ENCODE peak calls at places on chromosomes 1 and 21, in six cellular contexts. B is suprapubic skin, N is AG09309, Q is ovary, R is lung, C is fibroblast of lung. A is an unnamed sample.

GRCh38 chr1:59718064-59718988 is 96.4 kb upstream of the HOOK1 start:
- DNase-seq in B (no peak), N (no peak), C (peak; percentile 50), Q (no peak), R (peak; percentile 28), A (no peak)

GRCh38 chr1:24107462-24108225 is 4.3 kb downstream of the MYOM3 start:
- DNase-seq in Q (no peak), N (peak; percentile 31), B (no peak), R (no peak), C (peak; percentile 56), A (peak; percentile 83)

GRCh38 chr1:52281518-52281917 is 84.5 kb downstream of the CC2D1B start:
- DNase-seq in N (no peak), B (no peak), C (peak; percentile 27), R (no peak), Q (no peak), A (peak; percentile 5)

GRCh38 chr1:234373938-234374240 is 633 bp downstream of the COA6 start:
- DNase-seq in Q (no peak), B (no peak), N (no peak), C (no peak), R (no peak), A (no peak)

GRCh38 chr21:31235671-31236450 is 108.2 kb downstream of the TIAM1 start:
- DNase-seq in C (no peak), N (no peak), R (no peak), B (no peak), Q (no peak), A (peak; percentile 47)

GRCh38 chr1:9882296-9882944 is 27.6 kb downstream of the CTNNBIP1 start:
- DNase-seq in Q (no peak), C (no peak), N (no peak), B (no peak), R (no peak), A (no peak)

GRCh38 chr1:29585656-29586055 is 349.3 kb downstream of the PTPRU start:
- DNase-seq in Q (no peak), N (no peak), B (no peak), R (no peak), C (no peak), A (no peak)

GRCh38 chr1:181208967-181209366 is 120.5 kb downstream of the IER5 start:
- DNase-seq in C (no peak), B (no peak), R (no peak), Q (no peak), N (no peak), A (no peak)

DNA sequence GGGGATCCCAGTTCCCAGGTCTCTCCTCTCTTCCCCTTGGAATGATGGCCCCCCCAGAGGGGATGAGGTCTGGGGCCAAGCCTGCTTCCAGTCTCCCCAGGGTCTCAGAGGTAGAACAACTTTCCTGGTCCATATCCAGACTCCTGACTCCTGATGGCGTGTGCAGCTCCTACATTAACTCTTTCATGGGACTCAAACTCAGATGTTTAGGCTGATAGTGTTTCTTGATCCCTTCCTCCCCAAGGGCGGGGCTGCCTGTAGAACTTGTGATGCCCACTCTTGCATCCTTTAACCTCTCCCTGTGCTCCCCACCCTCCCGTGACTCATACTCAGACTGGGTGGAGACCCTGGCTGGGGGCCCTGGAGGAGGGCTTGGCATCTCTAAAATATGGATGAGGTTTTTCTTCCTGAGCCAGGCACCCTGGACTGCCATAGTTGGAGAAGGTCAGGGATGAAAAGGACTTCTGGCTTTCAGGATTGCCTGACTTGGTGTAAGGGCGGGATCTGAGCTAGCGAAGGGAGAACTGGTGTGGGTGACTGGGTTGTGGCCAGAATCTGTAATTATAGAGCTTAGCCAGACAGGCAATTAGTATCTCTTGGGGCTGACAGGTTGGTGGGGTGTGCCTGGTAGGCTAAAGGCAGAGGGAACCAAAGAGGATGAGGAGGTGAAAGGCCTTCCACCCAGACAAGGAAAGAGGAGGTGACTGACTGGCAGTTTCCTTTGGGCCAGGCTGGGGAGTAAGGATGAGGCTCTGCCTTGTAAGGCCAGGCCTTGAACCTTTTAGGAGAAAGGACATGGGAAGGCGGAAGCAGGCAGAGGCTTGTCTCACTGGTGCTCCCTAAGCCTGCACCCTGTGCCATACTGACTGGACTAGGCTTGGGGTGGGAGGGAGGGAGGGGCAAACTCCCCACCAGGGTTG is 1.5 kb downstream of the ATP8B2 start:
- DNase-seq in R (peak; percentile 58), N (peak; percentile 57), B (peak; percentile 94), Q (peak; percentile 85), C (peak; percentile 93), A (peak; percentile 55)
- H3K4me3 ChIP-seq in R (no peak overlapping the region), N (peak overlapping the region; percentile 96), B (peak overlapping the region; percentile 75), Q (peak overlapping the region; percentile 72), C (peak overlapping the region; percentile 70), A (peak overlapping the region; percentile 62)

GRCh38 chr1:22674410-22674749 is 21.3 kb downstream of the C1QB start:
- DNase-seq in Q (no peak), B (no peak), C (no peak), N (no peak), R (no peak), A (no peak)
- TF ChIP-seq CTCF in Q (no peak), B (no peak), C (no peak), N (no peak), R (no peak), A (no peak)

GRCh38 chr1:94253456-94254042 is 16.2 kb upstream of the ARHGAP29 start:
- DNase-seq in C (no peak), R (no peak), B (no peak), N (no peak), Q (no peak), A (no peak)

GRCh38 chr1:94254073-94254810 is 16.9 kb upstream of the ARHGAP29 start:
- DNase-seq in N (no peak), Q (no peak), B (no peak), R (no peak), C (no peak), A (no peak)

GRCh38 chr1:94257451-94257850 is 20.1 kb upstream of the ARHGAP29 start:
- DNase-seq in C (no peak), B (no peak), R (no peak), Q (no peak), N (no peak), A (no peak)

GRCh38 chr1:94258873-94259331 is 21.5 kb upstream of the ARHGAP29 start:
- DNase-seq in R (peak; percentile 56), C (peak; percentile 86), N (peak; percentile 88), B (peak; percentile 87), Q (peak; percentile 34), A (peak; percentile 95)

DNA sequence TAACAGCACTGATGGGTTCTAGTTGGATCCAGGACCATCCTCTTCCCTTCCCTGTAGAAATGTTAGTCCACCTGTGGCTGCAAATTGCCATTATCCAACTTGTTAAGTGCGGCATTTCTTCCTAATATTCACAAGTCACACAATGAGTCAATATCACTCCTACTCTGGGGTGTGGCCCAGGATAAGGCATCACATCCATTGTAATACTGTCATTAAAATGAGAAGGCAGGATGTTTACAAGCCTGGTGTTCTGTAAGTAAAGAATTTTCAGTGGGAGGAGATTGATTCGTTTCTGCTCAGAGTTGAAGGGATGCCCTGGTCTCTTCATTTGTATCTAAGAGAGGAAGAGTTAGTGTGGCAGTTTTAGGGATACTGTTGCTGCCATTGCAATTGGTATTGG is 18.1 kb upstream of the ARHGAP29 start:
- DNase-seq in R (no peak), C (no peak), B (no peak), Q (no peak), N (no peak), A (no peak)
- H3K4me3 ChIP-seq in R (no peak overlapping the region), C (no peak overlapping the region), B (no peak overlapping the region), Q (no peak overlapping the region), N (no peak overlapping the region), A (no peak overlapping the region)

DNA sequence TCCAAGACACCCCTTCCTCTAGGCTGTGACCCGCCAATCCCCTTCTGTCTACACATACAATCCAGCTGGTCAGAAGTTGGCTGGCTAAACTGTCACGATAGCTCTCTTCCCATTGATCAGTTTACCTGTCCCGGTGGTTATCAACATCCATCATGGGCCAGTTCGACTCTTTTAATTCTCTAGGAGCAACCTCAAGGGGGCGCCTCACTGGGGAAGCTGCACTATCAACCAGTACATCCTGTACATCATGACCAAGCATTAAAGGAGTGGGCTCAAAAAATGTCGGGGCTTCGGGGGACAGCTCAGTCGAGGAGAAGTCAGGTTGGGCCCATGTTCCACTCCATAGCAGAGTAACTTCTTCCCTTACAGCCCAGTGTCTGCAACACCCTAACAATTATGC is 53.2 kb upstream of the B3GALNT2 start:
- DNase-seq in N (no peak), R (no peak), Q (no peak), C (no peak), B (no peak), A (no peak)
- TF ChIP-seq CTCF in N (no peak), R (no peak), Q (no peak), C (no peak), B (no peak), A (no peak)

GRCh38 chr1:202501281-202501680 is 152.8 kb downstream of the PPP1R12B start:
- DNase-seq in N (no peak), B (no peak), Q (no peak), R (no peak), C (peak; percentile 64), A (peak; percentile 43)

DNA sequence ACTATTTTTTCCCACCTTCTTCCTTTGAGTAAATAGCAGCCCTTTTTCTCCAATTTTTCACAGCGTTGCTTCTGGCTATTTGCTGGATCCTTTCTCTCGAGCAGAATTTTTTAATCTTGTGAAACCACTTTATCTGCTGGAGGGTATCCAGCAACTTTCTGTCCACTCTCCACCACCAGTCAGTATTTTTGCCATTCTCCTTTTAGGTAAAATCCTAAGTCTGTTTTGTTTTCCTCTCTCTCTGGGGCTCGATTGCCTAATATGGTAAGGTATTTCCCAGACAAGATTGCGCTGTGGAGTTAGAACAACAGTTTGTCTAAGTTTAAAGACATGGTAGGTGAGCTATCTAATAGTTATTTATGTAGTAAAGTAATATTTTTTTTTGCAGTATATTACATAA is 156.9 kb downstream of the PPP1R12B start:
- DNase-seq in R (no peak), C (peak; percentile 74), B (no peak), N (peak; percentile 20), Q (peak; percentile 44), A (peak; percentile 83)
- H3K4me3 ChIP-seq in R (no peak overlapping the region), C (no peak overlapping the region), B (no peak overlapping the region), N (no peak overlapping the region), Q (no peak overlapping the region), A (no peak overlapping the region)

GRCh38 chr1:230222678-230223077 is 155.6 kb downstream of the GALNT2 start:
- DNase-seq in B (no peak), N (no peak), R (no peak), C (no peak), Q (no peak), A (no peak)

GRCh38 chr1:230218667-230219066 is 151.6 kb downstream of the GALNT2 start:
- DNase-seq in C (no peak), B (no peak), Q (no peak), N (no peak), R (no peak), A (no peak)

GRCh38 chr1:230220907-230221306 is 153.9 kb downstream of the GALNT2 start:
- DNase-seq in N (no peak), R (no peak), C (no peak), B (no peak), Q (no peak), A (no peak)

GRCh38 chr1:230219174-230220067 is 152.4 kb downstream of the GALNT2 start:
- DNase-seq in Q (no peak), N (no peak), B (no peak), C (no peak), R (no peak), A (no peak)

DNA sequence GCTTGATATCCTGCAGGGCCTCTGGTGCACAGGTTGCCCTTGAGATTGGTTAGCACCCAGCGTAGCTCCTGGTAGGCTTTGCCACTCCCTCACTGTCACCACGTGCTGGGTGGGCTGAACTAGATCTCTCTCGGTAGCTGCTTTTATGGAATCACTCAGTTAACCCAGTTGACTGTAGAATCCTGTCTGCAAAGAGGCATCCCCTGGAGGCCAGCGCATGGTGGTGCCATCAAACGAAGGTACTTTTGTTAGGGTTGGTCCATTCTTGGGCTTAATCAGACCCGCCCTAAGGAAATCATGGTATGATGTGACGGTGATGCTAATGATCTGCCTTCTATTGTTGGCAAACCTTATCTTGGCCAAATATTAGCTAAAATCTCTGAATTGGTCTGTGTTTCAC is 153.4 kb downstream of the GALNT2 start:
- DNase-seq in N (no peak), C (no peak), B (no peak), Q (no peak), R (no peak), A (no peak)
- TF ChIP-seq CTCF in N (no peak), C (no peak), B (no peak), Q (no peak), R (no peak), A (no peak)

A was measured in astrocyte of the spinal cord.